ENCODE peak calls at places on chromosome 6, in four cellular contexts. Y is IMR-90, F is K562, R is GM12878. L is an unnamed sample.

GRCh38 chr6:117169060-117169635 is 96.2 kb upstream of the VGLL2 start:
- DNase-seq in Y (no peak), F (no peak), R (no peak), L (no peak)

GRCh38 chr6:6676910-6677441 is 88.5 kb downstream of the LY86 start:
- DNase-seq in R (peak), Y (peak), F (peak), L (peak)

GRCh38 chr6:45698046-45698445 is 317.6 kb downstream of the CLIC5 start:
- DNase-seq in R (no peak), F (no peak), Y (no peak), L (no peak)

GRCh38 chr6:328184-328670 is 35.9 kb downstream of the DUSP22 start:
- DNase-seq in F (no peak), Y (peak), R (peak), L (peak)

GRCh38 chr6:68559716-68560115 is 75.4 kb upstream of the ADGRB3 start:
- DNase-seq in R (no peak), Y (no peak), F (no peak), L (no peak)

GRCh38 chr6:139628220-139628619 is 253.8 kb upstream of the CITED2 start:
- DNase-seq in F (no peak), R (no peak), Y (no peak), L (no peak)

GRCh38 chr6:145823322-145823944 is 8.8 kb upstream of the FBXO30 start:
- DNase-seq in Y (peak), F (no peak), R (no peak), L (no peak)

GRCh38 chr6:21414065-21414464 is 179.5 kb upstream of the SOX4 start:
- DNase-seq in R (no peak), Y (no peak), F (no peak), L (no peak)

GRCh38 chr6:32371204-32371603 is 499 bp downstream of the TSBP1 start:
- DNase-seq in Y (peak), R (no peak), F (no peak), L (peak)

GRCh38 chr6:35165630-35166071 is 24.5 kb upstream of the TCP11 start:
- DNase-seq in F (no peak), R (peak), Y (peak), L (no peak)

GRCh38 chr6:129895692-129896091 is 34.6 kb upstream of the TMEM244 start:
- DNase-seq in Y (peak), F (no peak), R (no peak), L (no peak)

GRCh38 chr6:26165261-26165790 is 78.1 kb downstream of the HFE start:
- DNase-seq in Y (no peak), R (no peak), F (no peak), L (no peak)

GRCh38 chr6:47646689-47647088 is 51.7 kb upstream of the ADGRF4 start:
- DNase-seq in Y (no peak), R (no peak), F (no peak), L (no peak)

GRCh38 chr6:149887343-149887742 is 10.6 kb downstream of the RAET1E start:
- DNase-seq in F (no peak), Y (peak), R (no peak), L (no peak)

GRCh38 chr6:10567256-10568041 is 46.3 kb downstream of the GCNT2 start:
- DNase-seq in F (no peak), R (no peak), Y (no peak), L (no peak)

GRCh38 chr6:106847116-106847515 is 127.4 kb downstream of the CD24 start:
- DNase-seq in R (peak), Y (no peak), F (peak), L (no peak)

GRCh38 chr6:33000053-33000452 is 9.3 kb downstream of the HLA-DOA start:
- DNase-seq in Y (no peak), F (no peak), R (no peak), L (no peak)

GRCh38 chr6:163711615-163712568 is 297.4 kb downstream of the QKI start:
- DNase-seq in F (no peak), R (peak), Y (no peak), L (no peak)

GRCh38 chr6:151161363-151161762 is 78.4 kb upstream of the AKAP12 start:
- DNase-seq in Y (no peak), F (no peak), R (no peak), L (no peak)

GRCh38 chr6:163753430-163753829 is 338.9 kb downstream of the QKI start:
- DNase-seq in R (no peak), Y (no peak), F (no peak), L (no peak)

GRCh38 chr6:35343092-35343834 is 905 bp downstream of the PPARD start:
- DNase-seq in F (no peak), R (no peak), Y (peak), L (peak)

GRCh38 chr6:28153546-28153945 is 11.9 kb downstream of the ZKSCAN8 start:
- DNase-seq in Y (no peak), R (no peak), F (no peak), L (no peak)

GRCh38 chr6:43733471-43734293 is 36.3 kb upstream of the VEGFA start:
- DNase-seq in Y (no peak), F (no peak), R (peak), L (no peak)

GRCh38 chr6:3259491-3259958 is 778 bp downstream of the PSMG4 start:
- DNase-seq in F (no peak), Y (peak), R (no peak), L (peak)

GRCh38 chr6:33683051-33683571 is 28.4 kb downstream of the UQCC2 start:
- DNase-seq in R (no peak), F (no peak), Y (no peak), L (no peak)

GRCh38 chr6:148867851-148868250 is 121.0 kb downstream of the UST start:
- DNase-seq in Y (peak), F (no peak), R (no peak), L (no peak)

GRCh38 chr6:149910721-149911151 is 12.2 kb downstream of the RAET1G start:
- DNase-seq in Y (no peak), R (no peak), F (no peak), L (no peak)

GRCh38 chr6:138465007-138465645 is 34.2 kb downstream of the NHSL1 start:
- DNase-seq in Y (peak), R (no peak), F (no peak), L (peak)

GRCh38 chr6:43499028-43499815 is 10.9 kb downstream of the LRRC73 start:
- DNase-seq in F (no peak), Y (no peak), R (no peak), L (peak)

GRCh38 chr6:50791900-50792508 is 26.7 kb upstream of the TFAP2B start:
- DNase-seq in Y (peak), F (peak), R (no peak), L (peak)

GRCh38 chr6:14436593-14436992 is 319.0 kb downstream of the CD83 start:
- DNase-seq in F (no peak), R (no peak), Y (no peak), L (no peak)

GRCh38 chr6:148868901-148869300 is 122.1 kb downstream of the UST start:
- DNase-seq in R (no peak), Y (no peak), F (no peak), L (no peak)

GRCh38 chr6:34205466-34205865 is 31.2 kb upstream of the HMGA1 start:
- DNase-seq in R (no peak), F (no peak), Y (peak), L (no peak)

GRCh38 chr6:118551063-118551672 is 3.1 kb downstream of the PLN start:
- DNase-seq in R (no peak), Y (peak), F (peak), L (peak)

GRCh38 chr6:118553132-118553531 is 5.0 kb downstream of the PLN start:
- DNase-seq in Y (no peak), R (no peak), F (no peak), L (no peak)

GRCh38 chr6:118558811-118559217 is 10.7 kb downstream of the PLN start:
- DNase-seq in Y (no peak), F (no peak), R (no peak), L (peak)

GRCh38 chr6:118551673-118552063 is 3.6 kb downstream of the PLN start:
- DNase-seq in R (no peak), Y (peak), F (no peak), L (no peak)

GRCh38 chr6:118554698-118555097 is 6.6 kb downstream of the PLN start:
- DNase-seq in Y (no peak), R (no peak), F (no peak), L (no peak)
- TF ChIP-seq FOS in Y (no peak), R (no peak), F (no peak), L (no peak)

GRCh38 chr6:19603716-19604115 is 233.5 kb upstream of the ID4 start:
- DNase-seq in F (no peak), Y (no peak), R (no peak), L (no peak)
- TF ChIP-seq FOS in F (no peak), Y (no peak), R (no peak), L (no peak)

DNA sequence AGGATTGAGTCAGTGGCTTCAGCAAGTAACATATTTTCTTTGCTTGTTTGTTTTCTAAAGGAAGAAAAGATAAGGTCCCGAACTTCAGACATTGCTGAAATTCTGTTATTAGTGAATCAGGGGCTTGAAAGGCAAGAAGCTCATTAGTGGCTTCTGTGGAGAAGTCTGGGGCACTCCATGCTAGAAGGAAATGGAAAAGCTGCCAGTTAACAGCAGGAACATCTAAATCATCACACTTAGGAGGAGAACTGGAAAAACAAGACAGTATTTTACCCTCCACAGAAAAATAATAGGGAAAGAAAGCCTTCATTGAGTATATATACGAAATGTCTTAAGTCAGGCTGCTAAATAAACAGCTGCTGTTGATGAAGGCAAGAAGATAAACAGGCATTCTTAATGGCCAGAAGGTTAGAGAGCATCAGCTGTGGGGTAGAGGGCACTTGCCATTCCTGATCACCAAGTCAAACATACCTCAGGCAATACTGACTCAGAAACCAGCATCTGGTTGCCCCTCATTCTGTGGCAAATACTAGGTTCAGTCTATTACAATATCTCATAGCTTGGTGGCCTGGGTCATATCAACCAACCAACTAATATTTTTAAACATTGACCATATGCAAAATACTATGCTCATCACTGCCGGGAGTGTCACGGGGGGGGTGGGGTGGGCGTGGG is 143.2 kb upstream of the TENT5A start:
- DNase-seq in F (no peak), Y (peak), R (no peak), L (peak)
- TF ChIP-seq FOS in F (no peak), Y (peak), R (no peak), L (no peak)

GRCh38 chr6:158174024-158174423 is 5.9 kb downstream of the GTF2H5 start:
- DNase-seq in F (no peak), Y (no peak), R (no peak), L (no peak)

GRCh38 chr6:158174514-158174913 is 6.4 kb downstream of the GTF2H5 start:
- DNase-seq in R (no peak), F (no peak), Y (peak), L (peak)

GRCh38 chr6:158172001-158172400 is 3.9 kb downstream of the GTF2H5 start:
- DNase-seq in F (no peak), R (no peak), Y (no peak), L (no peak)

GRCh38 chr6:158168054-158168303 is at the start of gene SERAC1:
- DNase-seq in Y (no peak), F (peak), R (no peak), L (no peak)

DNA sequence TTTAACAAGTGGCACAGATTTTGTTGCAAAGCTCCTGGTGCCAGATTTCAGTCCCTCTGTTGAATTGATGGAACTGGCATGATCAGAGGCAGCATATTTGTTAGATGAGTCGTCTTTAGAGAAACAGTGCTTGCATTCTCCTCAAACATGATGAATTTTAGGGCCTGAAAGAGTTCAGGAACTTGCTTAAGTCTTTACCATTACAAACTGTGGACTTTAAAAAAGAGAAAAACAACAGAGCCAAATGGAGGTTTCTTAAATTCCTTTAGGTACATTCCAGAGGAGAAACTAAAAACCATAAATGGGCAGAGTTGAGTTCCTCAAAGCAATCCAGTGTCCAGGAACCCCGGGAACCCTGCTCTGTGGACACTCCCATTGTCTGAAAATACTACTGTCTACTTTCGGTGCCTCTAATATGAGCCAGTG is 2.5 kb downstream of the GTF2H5 start:
- DNase-seq in Y (peak), F (no peak), R (no peak), L (peak)
- TF ChIP-seq FOS in Y (no peak), F (no peak), R (no peak), L (peak)

DNA sequence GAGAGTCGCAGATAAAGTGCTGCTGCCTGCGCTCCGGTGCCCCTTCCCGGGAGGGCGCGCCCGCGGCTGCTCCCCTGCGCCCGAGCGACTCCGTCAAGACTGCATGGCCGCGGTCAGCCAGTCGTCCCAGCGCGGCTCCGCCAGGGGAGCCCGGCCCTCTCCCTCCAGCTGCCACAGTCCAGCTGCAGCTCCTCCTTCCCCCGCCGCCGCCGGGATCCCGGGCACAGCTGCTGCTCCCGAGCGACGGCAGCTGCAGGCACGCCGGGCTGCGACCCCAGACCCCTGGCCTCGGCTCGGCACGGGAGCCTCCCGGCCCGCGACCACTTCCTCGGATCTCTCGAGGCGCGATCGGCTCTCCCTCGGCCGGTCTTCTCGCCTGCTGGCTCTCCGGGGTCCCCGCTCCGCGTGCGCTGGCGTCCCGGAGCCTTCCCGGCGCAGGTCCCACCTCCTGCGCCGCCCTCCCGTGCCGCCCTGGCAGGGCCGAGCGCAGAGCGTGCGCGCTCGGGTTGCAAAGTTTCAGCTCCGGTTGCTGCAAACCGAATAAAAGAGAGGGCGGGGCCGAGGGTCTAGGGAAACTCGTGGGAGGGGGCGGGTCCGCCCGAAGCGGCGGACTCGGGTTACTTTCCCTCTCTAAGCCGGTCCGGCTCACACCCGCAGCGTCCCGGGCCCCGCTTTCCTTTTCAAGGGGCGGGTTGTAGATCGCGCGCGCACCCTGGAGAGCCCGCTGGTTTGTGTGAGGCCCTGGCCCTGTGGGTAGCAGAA is at the start of gene CNKSR3:
- DNase-seq in R (no peak), Y (peak), F (peak), L (peak)
- TF ChIP-seq FOS in R (no peak), Y (no peak), F (no peak), L (no peak)

GRCh38 chr6:144345451-144345850 is 60.3 kb downstream of the UTRN start:
- DNase-seq in R (no peak), Y (no peak), F (no peak), L (no peak)

GRCh38 chr6:144341831-144342527 is 56.8 kb downstream of the UTRN start:
- DNase-seq in R (no peak), Y (no peak), F (no peak), L (no peak)

GRCh38 chr6:144344651-144345050 is 59.5 kb downstream of the UTRN start:
- DNase-seq in Y (no peak), F (no peak), R (no peak), L (no peak)

GRCh38 chr6:144346719-144347446 is 61.7 kb downstream of the UTRN start:
- DNase-seq in F (no peak), R (no peak), Y (peak), L (peak)

DNA sequence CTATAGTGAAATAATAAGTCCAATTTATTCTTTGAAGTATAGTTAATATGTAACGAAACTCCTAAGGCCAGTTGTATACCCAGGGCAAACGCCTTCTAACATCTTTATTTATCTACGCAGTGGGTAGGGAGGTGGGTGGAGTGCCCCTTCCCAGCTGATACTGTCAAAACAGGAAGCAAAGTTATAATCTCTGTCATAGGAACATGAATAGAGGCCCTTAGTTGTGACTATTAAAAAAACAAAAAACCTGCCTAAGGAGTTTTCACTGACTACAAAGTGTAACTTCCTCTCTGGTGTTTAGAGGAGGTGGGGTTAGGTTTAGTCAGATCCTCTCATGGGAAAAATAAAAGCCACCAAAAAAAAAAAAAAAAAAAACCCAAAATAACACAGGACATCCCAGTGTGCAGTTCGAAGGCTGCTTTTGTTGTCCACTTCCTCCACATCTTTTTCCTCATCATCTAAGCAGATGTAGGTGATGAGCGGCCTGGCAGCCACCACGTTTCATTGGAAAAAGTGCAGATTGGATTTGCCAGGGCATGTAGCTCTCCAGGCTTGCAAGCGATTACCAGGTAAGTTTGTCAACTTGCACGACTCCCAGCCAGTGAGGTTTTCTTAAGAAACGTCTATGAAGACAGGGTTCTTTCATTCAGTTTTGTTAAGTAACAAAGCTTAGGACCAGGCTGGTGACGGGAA is 58.7 kb downstream of the UTRN start:
- DNase-seq in F (no peak), R (peak), Y (no peak), L (peak)
- TF ChIP-seq FOS in F (no peak), R (no peak), Y (no peak), L (peak)

GRCh38 chr6:126812651-126813050 is 305.8 kb upstream of the RSPO3 start:
- DNase-seq in F (no peak), R (no peak), Y (no peak), L (peak)

GRCh38 chr6:126805861-126806260 is 312.6 kb upstream of the RSPO3 start:
- DNase-seq in R (no peak), Y (no peak), F (no peak), L (no peak)

GRCh38 chr6:126811307-126811706 is 307.2 kb upstream of the RSPO3 start:
- DNase-seq in Y (peak), R (no peak), F (no peak), L (peak)
- TF ChIP-seq FOS in Y (no peak), R (no peak), F (no peak), L (no peak)

DNA sequence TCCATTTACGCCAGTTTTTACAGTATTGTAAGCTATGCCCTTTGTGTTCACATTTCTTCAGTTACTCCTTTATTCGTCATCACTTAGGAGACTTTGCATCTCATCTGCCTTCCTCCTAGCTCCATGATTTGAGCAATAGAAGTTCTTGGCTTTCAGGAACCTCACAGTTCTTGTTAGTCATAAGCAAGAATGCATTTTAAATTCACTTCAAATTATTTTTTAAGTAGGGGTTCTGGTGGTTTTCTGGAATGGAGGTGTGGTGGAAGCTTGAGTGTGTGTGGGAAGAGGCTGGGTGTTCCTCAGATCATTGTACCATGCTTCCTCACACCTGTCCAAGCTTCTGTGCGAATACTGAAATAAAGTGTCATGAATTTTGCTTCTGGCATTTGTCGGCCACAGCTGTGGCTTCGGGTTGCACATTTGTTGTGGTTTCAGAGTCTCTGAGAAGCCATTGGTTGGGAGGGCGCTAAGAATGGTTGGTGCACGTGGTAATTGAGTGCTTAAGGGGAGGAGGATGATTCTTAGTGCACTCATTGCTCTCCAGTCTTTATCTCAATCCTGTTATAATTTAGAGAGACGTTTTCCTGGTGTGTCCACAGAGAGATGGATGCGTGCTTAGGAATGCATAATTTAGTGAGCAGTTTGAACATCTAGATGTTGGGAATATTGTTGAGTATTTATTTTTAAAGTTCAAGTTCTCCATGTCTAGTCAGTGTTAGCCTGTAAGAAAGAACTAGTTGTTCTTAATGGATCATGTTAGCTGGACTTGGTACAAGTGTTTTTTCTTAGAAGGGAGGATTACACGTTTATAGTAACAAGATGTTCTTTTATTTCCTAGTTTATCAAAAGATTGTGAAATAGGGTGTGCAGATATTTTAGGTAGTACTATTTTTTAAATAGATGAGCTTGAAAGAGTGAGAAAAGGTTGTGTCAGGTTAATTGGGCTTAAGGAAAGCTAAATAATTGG is 31.9 kb downstream of the FOXO3 start:
- DNase-seq in F (peak), Y (peak), R (peak), L (no peak)
- TF ChIP-seq FOS in F (no peak), Y (no peak), R (no peak), L (no peak)